ENCODE peak calls at places on chromosomes 6 and 20, in ten cellular contexts. D, Y, S, P, Q, X, E, L, F and U are unnamed samples. For H3K4me1, the result is how much of the 10 kb centered on the place peaks cover.

GRCh38 chr20:44187763-44188709 is 1.0 kb upstream of the JPH2 start:
- DNase-seq in E (no peak), Y (no peak), D (peak), L (no peak), X (no peak), P (no peak), Q (no peak), S (no peak), F (no peak), U (no peak)

GRCh38 chr20:48102076-48102787 is 317.0 kb upstream of the SULF2 start:
- DNase-seq in S (no peak), E (no peak), X (no peak), Q (no peak), L (no peak), Y (no peak), F (no peak), P (no peak), D (no peak), U (no peak)

GRCh38 chr6:75230484-75231325 is 12.9 kb downstream of the COX7A2 start:
- DNase-seq in F (peak), E (no peak), L (peak), P (no peak), Y (no peak), Q (no peak), D (peak), X (no peak), S (no peak), U (no peak)

GRCh38 chr20:59752101-59752586 is 147.8 kb downstream of the PHACTR3 start:
- DNase-seq in X (peak), D (no peak), Y (peak), F (no peak), S (no peak), E (no peak), Q (peak), P (no peak), L (no peak), U (no peak)

GRCh38 chr6:115708850-115709249 is 351.8 kb downstream of the FRK start:
- DNase-seq in L (no peak), F (no peak), S (no peak), Y (no peak), D (no peak), P (no peak), X (no peak), Q (no peak), E (no peak), U (no peak)

GRCh38 chr6:121901432-121901831 is 466.0 kb downstream of the GJA1 start:
- DNase-seq in Q (no peak), Y (no peak), L (no peak), X (no peak), P (no peak), E (no peak), D (no peak), F (no peak), S (no peak), U (no peak)

GRCh38 chr6:138503881-138504680 is 4.8 kb upstream of the NHSL1 start:
- DNase-seq in E (no peak), Y (no peak), L (no peak), X (no peak), S (no peak), F (no peak), D (no peak), P (no peak), Q (no peak), U (no peak)

GRCh38 chr20:25025091-25025861 is 32.7 kb downstream of the ACSS1 start:
- DNase-seq in S (no peak), X (no peak), D (no peak), Q (no peak), P (no peak), F (no peak), E (peak), L (no peak), Y (no peak), U (no peak)

GRCh38 chr6:169789944-169790927 is 38.8 kb downstream of the ERMARD start:
- DNase-seq in S (peak), E (peak), P (peak), Q (peak), L (peak), Y (peak), F (peak), D (peak), X (peak), U (no peak)

GRCh38 chr6:121884056-121884455 is 448.6 kb downstream of the GJA1 start:
- DNase-seq in D (peak), Y (no peak), L (no peak), X (no peak), E (no peak), P (no peak), F (no peak), Q (no peak), S (no peak), U (no peak)

GRCh38 chr6:67679566-67680296 is 955.4 kb upstream of the ADGRB3 start:
- DNase-seq in F (no peak), Y (no peak), D (peak), S (no peak), Q (no peak), E (no peak), P (no peak), X (no peak), L (no peak), U (no peak)

GRCh38 chr6:113526553-113526952 is 330.6 kb upstream of the MARCKS start:
- DNase-seq in Y (no peak), Q (no peak), P (no peak), X (no peak), E (no peak), S (no peak), D (no peak), L (no peak), F (no peak), U (no peak)

GRCh38 chr20:49389854-49390253 is 92.6 kb downstream of the KCNB1 start:
- DNase-seq in X (no peak), Q (no peak), L (no peak), Y (no peak), D (no peak), E (no peak), S (no peak), P (no peak), F (no peak), U (no peak)

GRCh38 chr20:61771805-61772350 is 293.8 kb downstream of the TAF4 start:
- DNase-seq in E (peak), X (no peak), L (no peak), S (no peak), P (no peak), D (no peak), Y (no peak), F (no peak), Q (no peak), U (no peak)

GRCh38 chr6:10190042-10190441 is 224.8 kb downstream of the TFAP2A start:
- DNase-seq in D (peak), X (no peak), S (no peak), L (no peak), E (no peak), P (no peak), F (no peak), Q (no peak), Y (no peak), U (peak)

GRCh38 chr6:33296797-33297405 is 1.8 kb downstream of the RGL2 start:
- DNase-seq in X (no peak), S (no peak), D (no peak), Q (no peak), P (no peak), E (no peak), Y (no peak), L (peak), F (no peak), U (no peak)

GRCh38 chr6:170278743-170279094 is 12.2 kb downstream of the DLL1 start:
- DNase-seq in D (no peak), E (no peak), P (no peak), S (no peak), F (no peak), Q (no peak), L (no peak), Y (no peak), X (no peak), U (no peak)

GRCh38 chr6:89433637-89434499 is 916 bp downstream of the ANKRD6 start:
- DNase-seq in X (peak), L (peak), P (no peak), E (peak), F (peak), S (no peak), Q (peak), Y (peak), D (peak), U (no peak)

GRCh38 chr20:36528176-36528874 is 13.0 kb upstream of the MYL9 start:
- DNase-seq in P (no peak), D (no peak), Y (no peak), Q (no peak), X (no peak), L (no peak), E (peak), F (no peak), S (no peak), U (no peak)

GRCh38 chr6:163414367-163415175 is at the start of gene QKI:
- DNase-seq in Q (peak), L (peak), D (peak), F (peak), X (peak), S (peak), Y (peak), E (peak), P (peak), U (no peak)

GRCh38 chr20:41247523-41248370 is 69.8 kb downstream of the ZHX3 start:
- DNase-seq in L (no peak), D (no peak), Y (no peak), E (no peak), F (no peak), X (no peak), Q (no peak), S (no peak), P (no peak), U (no peak)

GRCh38 chr20:58895099-58895795 is 42.7 kb downstream of the GNAS start:
- DNase-seq in Y (no peak), L (no peak), S (no peak), E (no peak), Q (no peak), F (no peak), D (peak), X (no peak), P (no peak), U (no peak)

GRCh38 chr6:149328083-149328482 is 10.6 kb downstream of the TAB2 start:
- DNase-seq in D (no peak), Y (no peak), F (no peak), S (no peak), E (no peak), L (no peak), X (no peak), P (no peak), Q (no peak), U (no peak)
- H3K4me1 ChIP-seq in D (under half), Y (half or more), F (half or more), S (under half), E (under half), L (under half), X (under half), P (under half), Q (half or more), U (half or more)

GRCh38 chr6:36121752-36122494 is 8.4 kb upstream of the MAPK13 start:
- DNase-seq in D (no peak), L (no peak), Y (peak), X (no peak), S (no peak), E (peak), F (no peak), Q (no peak), P (no peak), U (no peak)
- H3K4me1 ChIP-seq in D (under half), L (under half), Y (under half), X (under half), S (under half), E (under half), F (under half), Q (under half), P (under half), U (under half)

GRCh38 chr20:2101057-2101934 is at the start of gene STK35:
- DNase-seq in D (no peak), S (peak), P (no peak), X (peak), Q (no peak), L (peak), F (peak), E (no peak), Y (peak), U (no peak)

GRCh38 chr20:2104236-2104635 is 2.6 kb downstream of the STK35 start:
- DNase-seq in Q (no peak), D (peak), P (no peak), X (no peak), Y (no peak), S (no peak), L (no peak), F (no peak), E (no peak), U (no peak)

GRCh38 chr20:2102585-2103453 is 1.2 kb downstream of the STK35 start:
- DNase-seq in Y (peak), Q (peak), D (peak), P (peak), E (peak), F (peak), S (peak), X (peak), L (peak), U (peak)

GRCh38 chr20:2101935-2102584 is 433 bp downstream of the STK35 start:
- DNase-seq in Y (peak), L (peak), Q (peak), E (peak), F (peak), P (peak), X (peak), S (peak), D (peak), U (peak)

DNA sequence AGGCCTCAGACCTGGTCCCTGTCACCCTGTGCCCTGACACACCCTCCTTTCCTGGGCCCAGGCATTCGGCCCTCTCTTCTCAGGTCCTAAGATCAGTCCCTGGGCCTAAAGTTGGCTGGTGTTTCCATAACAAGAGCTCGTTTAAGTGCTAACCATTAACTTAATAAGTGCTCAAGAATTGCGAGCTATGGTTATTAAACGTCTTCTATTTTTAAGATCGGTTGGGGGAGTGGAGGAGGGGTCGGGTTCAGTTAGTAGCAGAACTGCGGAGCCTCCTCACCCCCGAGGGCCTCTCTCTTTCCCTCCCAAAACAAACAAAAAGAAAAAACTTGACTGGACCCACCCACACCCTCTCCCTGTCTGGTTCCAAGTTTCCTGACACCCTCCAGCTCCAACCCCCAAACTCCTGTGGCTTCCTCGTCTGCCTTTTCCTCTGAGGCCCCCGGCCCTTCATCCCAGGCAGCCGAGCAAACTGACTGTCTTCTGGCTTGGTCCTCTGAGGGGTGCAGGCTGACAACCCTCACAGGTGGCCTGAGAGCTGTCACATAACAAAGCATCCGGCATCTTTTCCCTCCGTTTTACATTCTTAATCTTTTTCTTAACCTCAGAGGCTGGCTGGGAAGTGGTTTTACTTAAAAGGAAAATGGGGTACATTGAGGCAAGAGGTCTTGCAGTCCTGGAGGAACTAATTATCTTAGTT is 2.0 kb downstream of the STK35 start:
- DNase-seq in D (peak), Y (no peak), F (peak), Q (no peak), E (no peak), X (no peak), L (peak), S (no peak), P (no peak), U (no peak)
- H3K4me1 ChIP-seq in D (under half), Y (half or more), F (under half), Q (half or more), E (under half), X (under half), L (under half), S (under half), P (under half), U (half or more)

DNA sequence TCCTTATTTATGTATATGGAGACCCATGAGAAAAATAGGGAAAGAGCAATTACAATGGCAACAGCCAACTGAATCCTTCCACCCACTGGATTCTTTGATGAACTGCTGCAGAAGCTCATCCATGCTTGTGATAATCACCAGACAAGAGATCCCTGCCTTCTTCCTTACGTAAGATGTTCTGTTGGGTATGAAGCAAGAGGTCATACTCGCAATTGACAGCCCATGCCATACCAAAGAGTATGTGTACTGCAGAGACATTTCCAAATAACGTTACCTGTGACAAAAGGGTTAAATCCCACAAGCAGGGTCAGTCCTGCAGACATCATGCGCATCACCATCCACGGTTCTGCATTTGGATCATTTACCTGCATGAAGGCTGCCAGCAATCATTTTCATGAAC is 27.8 kb downstream of the ELOVL5 start:
- DNase-seq in S (no peak), P (no peak), D (no peak), E (no peak), Q (no peak), L (no peak), X (no peak), Y (no peak), F (no peak), U (no peak)
- H3K4me1 ChIP-seq in S (under half), P (under half), D (under half), E (under half), Q (under half), L (under half), X (under half), Y (under half), F (under half), U (under half)